ENCODE peak calls at places on chromosomes 6 and 20, in ten cellular contexts. Y is dorsolateral prefrontal cortex; I is K562; R is stomach; Q is cardiac muscle cell; H is hepatocyte; B is fibroblast of lung; D is IMR-90; U is CD4-positive, alpha-beta T cell; T is sigmoid colon. K is an unnamed sample.
A peak's percentile ranks its signal among the peaks of the same experiment; 100 is the strongest.

GRCh38 chr6:11848852-11849731 is 70.5 kb upstream of the ADTRP start:
- DNase-seq in Y (no peak), I (no peak), R (no peak), Q (peak; percentile 34), H (no peak), B (peak; percentile 68), D (peak; percentile 42), U (no peak), T (no peak), K (no peak)

GRCh38 chr6:52909531-52909930 is at the start of gene GSTA3:
- DNase-seq in Y (no peak), I (peak; percentile 14), R (no peak), Q (no peak), H (no peak), B (no peak), D (no peak), U (no peak), T (no peak), K (no peak)

GRCh38 chr20:31516651-31517050 is 2.4 kb downstream of the HM13 start:
- DNase-seq in Y (no peak), I (no peak), R (no peak), Q (no peak), H (no peak), B (no peak), D (no peak), U (no peak), T (no peak), K (no peak)

GRCh38 chr6:158279615-158280014 is 32.6 kb upstream of the TULP4 start:
- DNase-seq in Y (no peak), I (no peak), R (no peak), Q (peak; percentile 82), H (no peak), B (peak; percentile 27), D (peak; percentile 48), U (no peak), T (no peak), K (no peak)

GRCh38 chr6:166286831-166287271 is 21.3 kb downstream of the PRR18 start:
- DNase-seq in Y (no peak), I (no peak), R (no peak), Q (no peak), H (no peak), B (no peak), D (no peak), U (no peak), T (no peak), K (no peak)

GRCh38 chr6:111573118-111573883 is 32.4 kb downstream of the TRAF3IP2 start:
- DNase-seq in Y (no peak), I (no peak), R (no peak), Q (peak; percentile 72), H (peak; percentile 81), B (peak; percentile 81), D (peak; percentile 80), U (no peak), T (peak; percentile 73), K (no peak)

GRCh38 chr6:165707067-165707853 is 44.2 kb upstream of the PDE10A start:
- DNase-seq in Y (no peak), I (no peak), R (no peak), Q (no peak), H (no peak), B (no peak), D (no peak), U (no peak), T (no peak), K (peak; percentile 57)

GRCh38 chr6:11810039-11810541 is 31.5 kb upstream of the ADTRP start:
- DNase-seq in Y (peak; percentile 39), I (peak; percentile 45), R (peak; percentile 91), Q (peak; percentile 96), H (peak; percentile 76), B (peak; percentile 82), D (peak; percentile 79), U (no peak), T (peak; percentile 85), K (no peak)

GRCh38 chr6:37059344-37060194 is 54.1 kb downstream of the FGD2 start:
- DNase-seq in Y (peak; percentile 54), I (peak; percentile 93), R (peak; percentile 65), Q (peak; percentile 95), H (peak; percentile 90), B (peak; percentile 97), D (peak; percentile 97), U (no peak), T (peak; percentile 85), K (peak; percentile 77)

GRCh38 chr6:37057678-37058077 is 52.2 kb downstream of the FGD2 start:
- DNase-seq in Y (no peak), I (no peak), R (no peak), Q (no peak), H (no peak), B (no peak), D (no peak), U (no peak), T (no peak), K (no peak)

GRCh38 chr6:37057128-37057471 is 51.6 kb downstream of the FGD2 start:
- DNase-seq in Y (no peak), I (no peak), R (no peak), Q (no peak), H (no peak), B (no peak), D (no peak), U (no peak), T (no peak), K (no peak)

GRCh38 chr6:37056439-37057127 is 51.1 kb downstream of the FGD2 start:
- DNase-seq in Y (no peak), I (no peak), R (no peak), Q (no peak), H (peak; percentile 39), B (peak; percentile 37), D (peak; percentile 40), U (no peak), T (no peak), K (peak; percentile 68)

DNA sequence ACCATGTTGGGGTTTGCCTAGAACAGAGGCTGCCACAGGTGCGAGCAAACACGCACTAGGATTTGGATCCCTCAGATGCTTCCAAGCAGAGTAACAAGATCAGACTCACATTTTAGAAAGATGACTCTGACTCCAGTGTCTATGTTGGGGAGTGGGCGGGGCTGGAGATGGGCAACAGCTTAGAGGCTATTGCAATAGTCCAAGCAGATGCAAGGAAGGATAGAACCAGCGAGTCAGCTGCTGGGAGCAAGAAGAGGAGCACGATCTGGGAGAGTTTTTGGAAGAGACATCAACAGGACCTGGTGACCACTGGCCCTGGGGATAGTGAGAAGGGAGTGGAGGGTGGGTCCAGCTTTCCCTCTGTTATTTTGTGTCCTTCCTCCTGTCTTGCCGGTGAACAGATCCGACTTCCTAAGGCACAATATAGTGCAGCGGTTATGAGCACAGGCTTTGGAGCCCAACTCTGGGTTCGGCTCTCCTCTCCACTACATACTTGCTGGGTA is 52.7 kb downstream of the FGD2 start:
- DNase-seq in Y (no peak), I (peak; percentile 66), R (no peak), Q (no peak), H (no peak), B (peak; percentile 40), D (peak; percentile 76), U (no peak), T (no peak), K (peak; percentile 58)
- H3K27ac ChIP-seq in Y (no peak overlapping the region), I (peak overlapping the region; percentile 86), R (no peak overlapping the region), Q (no peak overlapping the region), H (no peak overlapping the region), B (no peak overlapping the region), D (peak overlapping the region; percentile 2), U (no peak overlapping the region), T (no peak overlapping the region), K (no peak overlapping the region)

GRCh38 chr20:62539646-62540045 is 63.9 kb upstream of the GATA5 start:
- DNase-seq in Y (no peak), I (no peak), R (no peak), Q (no peak), H (no peak), B (no peak), D (no peak), U (no peak), T (peak; percentile 84), K (no peak)

GRCh38 chr20:62542862-62543261 is 67.1 kb upstream of the GATA5 start:
- DNase-seq in Y (no peak), I (no peak), R (no peak), Q (no peak), H (no peak), B (no peak), D (no peak), U (no peak), T (no peak), K (no peak)

GRCh38 chr20:62539208-62539607 is 63.4 kb upstream of the GATA5 start:
- DNase-seq in Y (no peak), I (no peak), R (no peak), Q (no peak), H (no peak), B (no peak), D (no peak), U (no peak), T (peak; percentile 82), K (no peak)

GRCh38 chr20:62537649-62538292 is 62.0 kb upstream of the GATA5 start:
- DNase-seq in Y (no peak), I (peak; percentile 66), R (no peak), Q (no peak), H (no peak), B (no peak), D (no peak), U (no peak), T (no peak), K (no peak)

DNA sequence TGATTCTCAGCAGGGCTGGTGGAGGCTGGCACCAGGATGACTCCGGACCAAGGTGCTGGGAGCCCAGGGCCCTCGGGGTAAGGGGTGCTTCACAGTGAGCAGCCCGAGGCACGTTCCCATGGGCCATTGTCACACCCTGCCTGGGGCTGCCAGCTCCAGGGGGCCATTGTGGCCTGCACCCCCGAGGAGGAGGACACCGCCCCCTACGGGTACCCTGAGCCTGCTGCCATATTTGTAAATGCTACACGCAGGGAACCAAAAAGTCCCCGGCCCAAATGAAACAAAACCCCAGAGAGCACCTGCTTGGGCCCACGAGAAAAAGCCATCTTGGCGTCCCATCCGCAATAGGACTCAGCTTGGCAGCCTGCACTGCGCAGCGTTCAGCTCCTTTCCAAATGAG is 64.7 kb upstream of the GATA5 start:
- DNase-seq in Y (no peak), I (peak; percentile 58), R (no peak), Q (no peak), H (no peak), B (no peak), D (no peak), U (no peak), T (no peak), K (no peak)
- TF ChIP-seq CTCF in Y (no peak), I (peak; percentile 66), R (no peak), Q (no peak), H (no peak), B (no peak), D (no peak), U (no peak), T (no peak), K (no peak)

DNA sequence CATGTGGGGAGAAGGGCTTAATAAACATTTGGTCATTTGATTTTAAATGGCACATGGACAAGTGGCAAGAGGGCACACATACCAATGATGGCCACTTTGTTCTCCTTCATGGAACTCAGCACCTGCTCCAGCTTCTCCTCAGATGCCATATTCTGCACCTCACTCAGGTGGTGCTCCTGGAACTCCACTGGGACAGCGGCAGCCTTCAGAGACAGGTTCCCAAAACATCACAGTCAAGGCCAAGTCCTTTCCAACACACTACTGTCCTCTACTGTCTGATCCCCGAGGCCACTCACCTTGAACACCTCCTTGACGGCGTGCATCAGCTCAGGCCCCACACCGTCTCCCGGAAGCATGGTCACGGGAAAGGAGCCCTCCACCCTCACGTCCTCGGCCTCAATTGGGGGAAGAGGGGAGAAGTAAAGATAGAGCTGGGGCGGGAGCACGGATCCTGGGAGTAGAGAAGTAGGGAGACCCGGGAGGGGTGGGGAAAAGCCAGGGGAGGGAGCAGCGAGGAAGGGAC is 591 bp downstream of the IDH3B start:
- DNase-seq in Y (no peak), I (peak; percentile 34), R (no peak), Q (no peak), H (no peak), B (no peak), D (no peak), U (no peak), T (no peak), K (no peak)
- H3K27ac ChIP-seq in Y (no peak overlapping the region), I (peak overlapping the region; percentile 95), R (peak overlapping the region; percentile 85), Q (peak overlapping the region; percentile 98), H (peak overlapping the region; percentile 96), B (peak overlapping the region; percentile 93), D (peak overlapping the region; percentile 84), U (peak overlapping the region; percentile 77), T (peak overlapping the region; percentile 78), K (peak overlapping the region; percentile 88)

DNA sequence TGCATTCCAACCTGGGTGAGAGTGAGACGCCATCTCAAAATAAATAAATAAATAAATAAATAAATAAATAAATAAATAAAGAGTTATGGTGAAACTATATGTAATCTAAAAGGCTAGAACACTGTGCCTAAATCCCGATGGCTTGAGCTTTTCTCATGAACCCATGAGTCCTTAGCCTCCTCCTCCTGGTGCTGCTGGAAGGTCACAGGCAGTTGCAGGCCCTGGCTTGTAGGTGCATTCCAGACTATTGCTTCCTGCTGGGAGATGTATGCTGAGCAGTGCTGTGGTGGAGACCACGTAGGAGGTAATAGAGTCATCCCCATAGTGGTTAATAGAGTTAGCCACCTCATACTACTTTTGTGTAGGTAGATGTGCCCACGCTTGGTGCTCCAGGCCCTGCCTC is 12.5 kb downstream of the PTK7 start:
- DNase-seq in Y (no peak), I (no peak), R (no peak), Q (no peak), H (no peak), B (peak; percentile 64), D (peak; percentile 13), U (no peak), T (no peak), K (no peak)
- TF ChIP-seq CTCF in Y (no peak), I (no peak), R (no peak), Q (no peak), H (no peak), B (no peak), D (no peak), U (no peak), T (no peak), K (no peak)